ENCODE peak calls at places on chromosomes 4 and X, in seven cellular contexts. E, O, C, G, J, K and R are unnamed samples.

GRCh38 chrX:47283015-47283771 is 50.4 kb downstream of the USP11 start:
- DNase-seq in E (peak), C (peak), K (no peak), G (no peak), J (peak), O (no peak), R (no peak)

GRCh38 chr4:152464030-152464823 is 71.7 kb downstream of the FBXW7 start:
- DNase-seq in G (no peak), C (no peak), O (no peak), J (no peak), K (no peak), E (no peak), R (no peak)

GRCh38 chrX:120365320-120365719 is 3.4 kb downstream of the ATP1B4 start:
- DNase-seq in O (peak), E (peak), G (peak), K (peak), C (peak), J (peak), R (no peak)

GRCh38 chr4:8920289-8920965 is 48.8 kb upstream of the HMX1 start:
- DNase-seq in G (no peak), O (no peak), K (peak), C (no peak), E (no peak), J (no peak), R (peak)

GRCh38 chr4:150072906-150073714 is 5.1 kb upstream of the DCLK2 start:
- DNase-seq in G (no peak), K (peak), J (no peak), E (peak), C (no peak), O (no peak), R (no peak)

GRCh38 chrX:9205599-9206223 is 171.8 kb upstream of the FAM9B start:
- DNase-seq in J (no peak), C (no peak), E (no peak), G (no peak), K (no peak), O (no peak), R (no peak)

GRCh38 chr4:1711055-1711905 is 839 bp downstream of the SLBP start:
- DNase-seq in K (peak), C (no peak), G (no peak), J (no peak), E (peak), O (no peak), R (peak)

GRCh38 chrX:139094671-139095592 is 383.4 kb upstream of the FGF13 start:
- DNase-seq in G (no peak), K (peak), C (no peak), O (no peak), E (no peak), J (no peak), R (no peak)

GRCh38 chr4:56086073-56086521 is 137.4 kb downstream of the CEP135 start:
- DNase-seq in O (no peak), G (no peak), C (no peak), J (no peak), K (peak), E (no peak), R (no peak)

GRCh38 chrX:152632445-152633097 is 5.1 kb upstream of the GABRQ start:
- DNase-seq in K (peak), O (no peak), C (peak), G (peak), E (peak), J (peak), R (no peak)